ENCODE peak calls at places on chromosomes 2 and 18, in four cellular contexts. N, Y, P and D are unnamed samples.

GRCh38 chr18:67553471-67553870 is 37.0 kb upstream of the DSEL start:
- DNase-seq in N (no peak), Y (peak; percentile 31), P (no peak), D (no peak)

GRCh38 chr2:158501301-158501700 is 44.5 kb downstream of the PKP4 start:
- DNase-seq in N (no peak), Y (no peak), P (no peak), D (no peak)

GRCh38 chr18:49029628-49030027 is 78.9 kb upstream of the SMAD7 start:
- DNase-seq in N (no peak), Y (no peak), P (no peak), D (no peak)

GRCh38 chr18:36786686-36787085 is 42.1 kb downstream of the TPGS2 start:
- DNase-seq in N (no peak), Y (peak; percentile 71), P (no peak), D (peak; percentile 68)

GRCh38 chr2:230225486-230225885 is at the start of gene SP140:
- DNase-seq in N (peak; percentile 93), Y (no peak), P (no peak), D (no peak)

GRCh38 chr2:173401716-173402326 is 47.1 kb downstream of the CDCA7 start:
- DNase-seq in N (no peak), Y (peak; percentile 8), P (no peak), D (peak; percentile 2)

GRCh38 chr18:34947711-34948125 is 93.5 kb upstream of the MAPRE2 start:
- DNase-seq in N (no peak), Y (peak; percentile 65), P (no peak), D (peak; percentile 65)

GRCh38 chr2:160180172-160180571 is 19.9 kb downstream of the ITGB6 start:
- DNase-seq in N (no peak), Y (no peak), P (no peak), D (no peak)

GRCh38 chr2:67032091-67032490 is 365.0 kb upstream of the ETAA1 start:
- DNase-seq in N (no peak), Y (no peak), P (no peak), D (peak; percentile 27)

GRCh38 chr18:77008576-77009315 is 123.8 kb downstream of the MBP start:
- DNase-seq in N (no peak), Y (no peak), P (no peak), D (no peak)

DNA sequence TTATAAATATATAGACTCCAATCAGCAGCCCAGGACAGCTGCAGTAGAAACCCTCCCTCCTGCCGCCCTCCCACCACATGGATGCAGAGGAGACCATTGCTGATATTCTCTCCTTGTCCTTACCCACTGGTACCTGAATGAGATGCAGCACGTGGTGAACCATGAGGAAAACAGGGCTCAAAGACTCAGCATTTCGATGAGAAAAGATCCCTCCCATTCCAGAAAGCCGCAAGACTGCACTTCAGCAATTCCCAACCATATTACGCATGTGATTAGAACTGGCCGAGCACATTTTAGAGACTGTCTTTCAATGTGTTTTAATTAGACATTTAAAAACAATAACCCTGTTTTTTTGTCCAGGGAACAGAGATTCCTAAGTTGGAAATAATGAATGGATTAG is 125.5 kb downstream of the NRP2 start:
- DNase-seq in N (no peak), Y (no peak), P (no peak), D (no peak)
- TF ChIP-seq CTCF in N (no peak), Y (no peak), P (no peak), D (no peak)

GRCh38 chr2:121567957-121568409 is 37.3 kb downstream of the RNU4ATAC start:
- DNase-seq in N (no peak), Y (peak; percentile 62), P (no peak), D (peak; percentile 82)
- H3K4me3 ChIP-seq in N (no peak overlapping the region), Y (no peak overlapping the region), P (no peak overlapping the region), D (no peak overlapping the region)

GRCh38 chr2:71073475-71073874 is 5.0 kb downstream of the NAGK start:
- DNase-seq in N (peak; percentile 64), Y (no peak), P (no peak), D (no peak)

GRCh38 chr2:71070294-71071025 is 2.0 kb downstream of the NAGK start:
- DNase-seq in N (peak; percentile 87), Y (peak; percentile 37), P (no peak), D (peak; percentile 62)

GRCh38 chr2:71069376-71069775 is 928 bp downstream of the NAGK start:
- DNase-seq in N (peak; percentile 47), Y (peak; percentile 56), P (no peak), D (peak; percentile 50)

GRCh38 chr2:71072492-71072891 is 4.0 kb downstream of the NAGK start:
- DNase-seq in N (peak; percentile 85), Y (no peak), P (no peak), D (no peak)

GRCh38 chr2:71071681-71072398 is 3.4 kb downstream of the NAGK start:
- DNase-seq in N (peak; percentile 87), Y (no peak), P (no peak), D (no peak)
- TF ChIP-seq CTCF in N (no peak), Y (no peak), P (no peak), D (no peak)

GRCh38 chr2:192183296-192183695 is 11.4 kb downstream of the TMEFF2 start:
- DNase-seq in N (no peak), Y (no peak), P (no peak), D (no peak)
- H3K4me3 ChIP-seq in N (no peak overlapping the region), Y (no peak overlapping the region), P (no peak overlapping the region), D (no peak overlapping the region)

GRCh38 chr2:140808816-140809215 is 1322.0 kb downstream of the LRP1B start:
- DNase-seq in N (no peak), Y (no peak), P (no peak), D (no peak)
- TF ChIP-seq CTCF in N (no peak), Y (no peak), P (no peak), D (no peak)

DNA sequence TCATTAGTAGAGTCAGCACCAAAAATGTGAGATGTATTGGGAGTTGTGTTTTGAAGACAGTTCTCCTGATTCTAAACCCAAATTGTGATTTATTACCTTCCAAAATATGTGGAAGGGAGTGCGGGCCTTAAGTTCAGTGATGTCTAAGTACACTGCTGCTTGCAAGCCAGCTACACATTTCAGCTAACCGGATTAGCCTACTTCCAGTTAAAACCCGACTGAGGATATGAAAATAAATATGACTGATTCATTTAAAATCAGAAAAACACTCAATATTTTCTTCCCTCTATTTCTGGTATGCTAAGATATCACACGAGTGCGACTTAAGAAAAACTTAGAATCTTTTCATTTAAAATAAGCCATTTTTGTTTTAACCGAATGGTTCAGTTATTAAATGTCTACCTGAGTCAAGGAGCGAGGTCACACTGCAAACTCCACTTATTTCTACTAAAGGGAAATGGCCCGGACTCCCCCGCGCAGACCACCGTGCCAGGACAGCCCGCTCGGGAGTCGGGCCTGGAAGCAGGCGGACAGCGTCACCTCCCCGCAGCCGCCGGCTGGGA is 811 bp downstream of the FHL2 start:
- DNase-seq in N (no peak), Y (no peak), P (no peak), D (no peak)
- H3K4me3 ChIP-seq in N (peak overlapping the region; percentile 55), Y (peak overlapping the region; percentile 99), P (peak overlapping the region; percentile 100), D (peak overlapping the region; percentile 100)

DNA sequence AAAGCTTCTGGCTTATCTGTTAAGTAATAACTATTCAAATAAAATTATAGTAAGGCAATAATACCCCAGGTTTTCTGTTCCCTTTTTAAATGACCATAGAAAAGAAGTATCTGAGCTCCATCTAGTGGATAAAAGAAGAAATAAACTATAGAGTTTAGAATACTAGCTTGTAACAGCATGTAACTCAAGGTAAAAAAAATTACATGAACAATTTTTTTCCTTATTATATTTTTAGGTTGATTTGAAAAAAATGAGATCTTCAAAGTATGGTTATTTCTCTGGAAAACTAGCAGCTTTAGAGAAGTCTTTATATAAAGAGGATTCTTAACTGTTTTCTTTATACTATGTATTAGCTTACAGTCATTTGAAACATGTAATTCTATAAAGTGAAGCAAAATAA is 58.1 kb downstream of the NCKAP1 start:
- DNase-seq in N (no peak), Y (peak; percentile 62), P (no peak), D (peak; percentile 54)
- TF ChIP-seq CTCF in N (peak; percentile 30), Y (peak; percentile 62), P (peak; percentile 50), D (peak; percentile 52)

GRCh38 chr2:240258685-240259084 is 118.2 kb upstream of the OTOS start:
- DNase-seq in N (peak; percentile 58), Y (no peak), P (no peak), D (no peak)

GRCh38 chr2:240259924-240260529 is 119.6 kb upstream of the OTOS start:
- DNase-seq in N (peak; percentile 45), Y (no peak), P (no peak), D (no peak)

GRCh38 chr2:240259201-240259923 is 118.9 kb upstream of the OTOS start:
- DNase-seq in N (peak; percentile 75), Y (no peak), P (no peak), D (no peak)

GRCh38 chr2:240256704-240257637 is 116.5 kb upstream of the OTOS start:
- DNase-seq in N (peak; percentile 52), Y (no peak), P (no peak), D (no peak)

DNA sequence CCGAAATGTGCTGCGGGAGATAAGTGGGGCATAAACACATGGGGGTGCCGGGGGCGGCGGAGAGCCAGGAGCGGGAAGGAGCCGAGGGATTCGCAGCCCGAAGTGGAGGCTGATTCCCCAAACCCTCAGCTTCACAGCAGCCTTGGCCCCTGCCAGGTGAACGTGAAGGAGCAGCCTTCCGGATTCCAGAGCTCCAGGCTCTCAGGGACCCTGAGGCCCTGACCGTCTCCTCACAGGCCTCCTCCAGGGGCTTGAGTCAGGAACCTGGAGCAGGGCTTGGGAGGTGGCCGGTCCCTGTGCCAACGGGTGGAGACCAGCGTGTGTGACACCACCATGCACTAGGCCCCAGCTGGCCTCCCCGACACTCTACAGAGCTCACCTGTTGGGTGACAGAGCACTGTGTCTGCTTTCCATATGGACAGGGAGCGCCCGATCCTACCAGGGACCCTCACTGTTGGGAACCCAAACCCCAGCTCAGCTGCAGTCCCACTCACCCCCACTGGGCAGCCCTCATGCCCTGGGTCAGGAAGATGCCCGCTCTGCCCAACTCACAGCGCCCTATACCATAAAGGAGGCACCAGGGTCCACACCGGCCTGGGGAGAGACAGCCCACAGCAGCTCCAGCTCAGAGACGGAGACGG is 117.6 kb upstream of the OTOS start:
- DNase-seq in N (peak; percentile 60), Y (no peak), P (no peak), D (no peak)
- H3K4me3 ChIP-seq in N (no peak overlapping the region), Y (no peak overlapping the region), P (no peak overlapping the region), D (no peak overlapping the region)

GRCh38 chr18:32577561-32577960 is 106.9 kb upstream of the GAREM1 start:
- DNase-seq in N (no peak), Y (no peak), P (no peak), D (no peak)

DNA sequence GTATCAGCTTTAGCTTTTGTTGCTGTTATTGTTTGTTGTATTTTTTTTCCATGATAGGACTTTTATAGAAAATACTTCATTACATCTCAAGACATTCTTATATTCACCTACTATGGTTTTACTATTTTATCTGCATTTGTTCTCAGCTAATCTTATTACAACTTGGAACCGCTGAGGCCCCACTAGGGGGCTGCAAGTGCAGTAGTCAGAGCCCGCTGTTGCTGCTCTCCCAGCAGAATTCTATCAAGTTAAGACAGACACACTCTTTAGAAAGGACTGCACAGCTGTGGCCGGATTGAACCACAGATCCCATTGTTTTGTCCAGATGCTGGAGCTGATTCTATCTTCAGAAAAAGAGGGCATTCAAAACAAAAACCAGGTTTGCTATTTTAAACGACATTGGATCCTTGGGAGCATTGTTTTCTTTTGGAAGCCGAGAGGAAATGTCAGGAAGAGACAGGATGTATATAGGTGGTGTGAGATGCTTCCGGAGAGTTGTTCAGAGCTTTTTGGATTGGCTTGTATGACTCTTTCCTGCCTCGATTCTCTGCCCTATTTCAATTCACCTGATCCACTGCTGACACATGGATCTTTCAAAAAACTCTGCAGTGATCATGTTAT is 105.7 kb upstream of the GAREM1 start:
- DNase-seq in N (no peak), Y (peak; percentile 5), P (no peak), D (peak; percentile 13)
- TF ChIP-seq CTCF in N (no peak), Y (peak; percentile 21), P (peak; percentile 8), D (peak; percentile 23)